ENCODE peak calls at places on chromosomes 4 and X, in four cellular contexts. K is HepG2, W is GM12878, S is H1. A is an unnamed sample.

GRCh38 chr4:53478671-53479456 is 101.4 kb downstream of the FIP1L1 start:
- DNase-seq in K (no peak), W (no peak), S (no peak), A (no peak)

GRCh38 chrX:154428176-154429171 is at the start of gene ATP6AP1:
- DNase-seq in S (peak; percentile 83), K (peak; percentile 85), W (peak; percentile 73), A (peak; percentile 67)

GRCh38 chr4:101885574-101885973 is 95.0 kb downstream of the BANK1 start:
- DNase-seq in S (no peak), K (peak; percentile 87), W (no peak), A (no peak)

GRCh38 chr4:7434766-7435150 is at the start of gene PSAPL1:
- DNase-seq in K (peak; percentile 44), S (no peak), W (no peak), A (peak; percentile 27)

GRCh38 chrX:152905081-152905420 is 7.2 kb downstream of the ZNF185 start:
- DNase-seq in S (no peak), K (no peak), W (no peak), A (no peak)

GRCh38 chr4:40458109-40458508 is 123.0 kb downstream of the CHRNA9 start:
- DNase-seq in W (no peak), K (peak; percentile 7), S (no peak), A (no peak)

GRCh38 chrX:72461766-72462165 is 110.9 kb downstream of the HDAC8 start:
- DNase-seq in S (no peak), K (no peak), W (no peak), A (no peak)

GRCh38 chr4:123449362-123449761 is 52.8 kb downstream of the SPRY1 start:
- DNase-seq in S (no peak), W (no peak), K (no peak), A (no peak)

GRCh38 chr4:6910340-6910959 is 824 bp downstream of the TBC1D14 start:
- DNase-seq in K (no peak), W (no peak), S (no peak), A (no peak)

GRCh38 chrX:129772796-129773431 is 6.8 kb upstream of the SASH3 start:
- DNase-seq in S (no peak), K (no peak), W (peak; percentile 91), A (no peak)

GRCh38 chr4:95095352-95095974 is 337.7 kb downstream of the BMPR1B start:
- DNase-seq in W (no peak), K (peak; percentile 5), S (no peak), A (no peak)

GRCh38 chrX:111328858-111329257 is 58.6 kb upstream of the CAPN6 start:
- DNase-seq in S (no peak), W (no peak), K (no peak), A (no peak)

GRCh38 chr4:145481164-145481941 is at the start of gene SMAD1:
- DNase-seq in S (peak; percentile 77), W (no peak), K (peak; percentile 53), A (no peak)

GRCh38 chrX:110915120-110915519 is 119.5 kb upstream of the CHRDL1 start:
- DNase-seq in S (no peak), K (no peak), W (no peak), A (no peak)

GRCh38 chr4:113882668-113883067 is 96.8 kb downstream of the ARSJ start:
- DNase-seq in W (no peak), K (no peak), S (no peak), A (no peak)

GRCh38 chrX:81261576-81261975 is 59.7 kb downstream of the SH3BGRL start:
- DNase-seq in W (no peak), S (no peak), K (peak; percentile 4), A (no peak)

GRCh38 chr4:174707277-174707676 is 121.8 kb downstream of the GLRA3 start:
- DNase-seq in W (no peak), K (no peak), S (no peak), A (no peak)

GRCh38 chr4:114287079-114287696 is 307.7 kb upstream of the ARSJ start:
- DNase-seq in S (no peak), W (no peak), K (peak; percentile 78), A (no peak)

GRCh38 chr4:184267206-184267608 is 49.5 kb upstream of the ENPP6 start:
- DNase-seq in S (no peak), K (no peak), W (no peak), A (no peak)

GRCh38 chrX:105969487-105969886 is 69.0 kb downstream of the SERPINA7 start:
- DNase-seq in W (no peak), S (no peak), K (peak; percentile 1), A (no peak)

GRCh38 chr4:83905952-83906351 is 370.0 kb downstream of the GPAT3 start:
- DNase-seq in K (peak; percentile 3), S (peak; percentile 49), W (no peak), A (peak; percentile 35)

GRCh38 chrX:129760155-129760554 is 19.6 kb upstream of the SASH3 start:
- DNase-seq in S (no peak), W (no peak), K (no peak), A (no peak)

GRCh38 chr4:76305033-76305687 is 1.4 kb upstream of the STBD1 start:
- DNase-seq in W (no peak), K (no peak), S (no peak), A (no peak)

GRCh38 chrX:152038798-152039197 is 64.3 kb upstream of the GABRE start:
- DNase-seq in K (peak; percentile 14), W (no peak), S (no peak), A (no peak)

GRCh38 chrX:83469551-83469950 is 38.5 kb upstream of the POU3F4 start:
- DNase-seq in K (peak; percentile 6), S (peak; percentile 46), W (no peak), A (peak; percentile 27)

GRCh38 chr4:158817562-158818370 is 48.9 kb downstream of the FNIP2 start:
- DNase-seq in K (no peak), W (peak; percentile 64), S (no peak), A (no peak)

GRCh38 chrX:55167124-55167523 is 53.0 kb upstream of the PAGE5 start:
- DNase-seq in W (no peak), S (no peak), K (no peak), A (no peak)

GRCh38 chr4:185585211-185585610 is 49.9 kb upstream of the PDLIM3 start:
- DNase-seq in K (no peak), S (no peak), W (no peak), A (no peak)

GRCh38 chr4:185590982-185591381 is 55.7 kb upstream of the PDLIM3 start:
- DNase-seq in K (no peak), S (no peak), W (no peak), A (no peak)

GRCh38 chr4:185589067-185589844 is 53.9 kb upstream of the PDLIM3 start:
- DNase-seq in K (no peak), S (no peak), W (no peak), A (no peak)

GRCh38 chr4:185587065-185587443 is 51.7 kb upstream of the PDLIM3 start:
- DNase-seq in K (no peak), S (no peak), W (no peak), A (no peak)

GRCh38 chr4:185587444-185588161 is 52.3 kb upstream of the PDLIM3 start:
- DNase-seq in K (no peak), S (peak; percentile 77), W (peak; percentile 26), A (no peak)
- TF ChIP-seq SUZ12 in K (no peak), S (no peak), W (no peak), A (no peak)

GRCh38 chr4:86564795-86565194 is 29.3 kb upstream of the PTPN13 start:
- DNase-seq in S (no peak), K (no peak), W (no peak), A (no peak)
- H3K4me1 ChIP-seq in S (no peaks in the 10 kb centered on the region), K (no peaks in the 10 kb centered on the region), W (no peaks in the 10 kb centered on the region), A (no peaks in the 10 kb centered on the region)

DNA sequence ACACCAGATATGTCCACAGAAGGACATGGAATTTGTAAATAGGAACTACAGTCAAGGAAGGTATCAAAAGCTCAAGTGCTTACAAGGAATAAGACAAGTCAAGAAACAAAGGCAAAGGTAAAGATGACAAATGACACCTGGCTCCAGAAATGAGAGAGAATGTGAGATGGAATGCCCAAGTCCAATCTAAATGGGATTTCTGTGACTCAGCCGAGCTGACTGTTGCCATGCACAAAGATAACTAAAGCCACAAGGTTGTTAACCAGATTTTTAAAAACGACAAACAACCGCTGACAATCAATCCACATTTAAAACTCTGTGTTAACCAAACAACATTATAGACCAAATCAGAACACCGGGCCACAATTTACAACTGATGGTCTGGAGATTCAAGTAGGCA is 1.1 kb downstream of the NFXL1 start:
- DNase-seq in K (peak; percentile 3), S (no peak), W (no peak), A (no peak)
- H3K9ac ChIP-seq in K (peak overlapping the region; percentile 85), S (peak overlapping the region; percentile 76), W (peak overlapping the region; percentile 72), A (peak overlapping the region; percentile 94)

DNA sequence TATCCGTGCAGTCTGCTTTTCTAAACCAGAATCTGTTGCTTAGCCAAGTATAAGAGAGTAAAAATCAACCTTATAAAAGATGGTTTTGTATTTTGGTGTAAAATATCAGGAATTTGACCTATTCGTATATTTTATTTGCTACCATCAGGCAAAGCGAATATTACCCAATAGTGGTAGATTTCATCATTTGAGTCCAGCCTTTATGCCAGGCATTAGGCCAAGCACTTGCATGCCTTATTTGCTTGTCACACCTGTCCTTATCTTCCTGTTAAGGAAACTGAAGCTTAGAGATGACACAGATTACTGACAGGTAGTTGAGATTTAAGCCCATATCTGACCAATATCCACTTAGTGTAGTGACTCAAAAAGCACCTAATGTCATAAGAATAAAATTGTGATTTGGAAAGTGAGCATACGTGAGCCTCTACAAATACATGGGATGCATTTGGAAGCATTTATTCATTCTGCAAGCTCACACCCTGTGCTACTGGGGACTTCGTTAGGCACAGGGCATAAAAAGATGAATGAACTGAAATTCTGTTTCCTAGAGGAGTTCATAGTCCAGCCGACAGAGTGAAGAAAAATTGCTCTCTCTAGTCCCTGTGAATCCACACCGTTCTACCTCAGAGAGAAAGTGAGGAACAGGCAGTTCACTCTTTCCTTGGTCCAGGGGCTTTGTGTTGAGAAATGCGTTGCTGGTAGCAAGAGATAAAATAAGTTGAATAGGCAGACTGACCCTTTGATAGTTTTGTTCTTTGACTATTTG is 2.3 kb upstream of the RNF212 start:
- DNase-seq in K (no peak), S (no peak), W (no peak), A (no peak)
- TF ChIP-seq SUZ12 in K (no peak), S (no peak), W (no peak), A (no peak)

DNA sequence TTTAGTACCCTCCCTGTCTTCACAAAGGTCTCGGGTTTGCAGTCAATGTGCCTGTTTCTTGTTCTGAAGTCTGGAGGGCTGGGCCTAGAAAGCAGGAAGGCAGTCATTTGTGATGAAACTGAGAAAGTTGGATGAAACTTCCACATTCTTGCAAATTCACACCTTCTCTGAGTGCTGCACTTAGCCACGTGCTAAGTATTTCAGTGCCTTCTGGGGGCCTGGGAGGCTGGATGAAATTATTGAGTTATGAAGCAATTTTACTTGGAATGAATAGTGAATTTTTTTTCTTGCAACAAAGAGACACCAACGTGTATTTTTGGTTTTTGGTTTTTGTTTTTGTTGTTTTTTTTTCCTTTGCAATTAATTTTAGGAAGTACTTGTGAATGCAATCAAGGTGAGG is 71.2 kb downstream of the MSX1 start:
- DNase-seq in K (no peak), S (no peak), W (no peak), A (no peak)
- H3K4me1 ChIP-seq in K (no peaks in the 10 kb centered on the region), S (no peaks in the 10 kb centered on the region), W (no peaks in the 10 kb centered on the region), A (no peaks in the 10 kb centered on the region)

A was measured in NT2/D1.